ENCODE peak calls at places on chromosomes 6 and 20, in nine cellular contexts. D is HCT116, U is GM23338, I is cardiac muscle cell, Q is prostate gland, Y is left ventricle myocardium inferior, H is RWPE1, C is fibroblast of lung, L is coronary artery. S is an unnamed sample.

GRCh38 chr20:59985864-59986263 is 27.6 kb downstream of the CDH26 start:
- DNase-seq in L (no peak), Y (peak; percentile 42), U (peak; percentile 30), Q (no peak), I (no peak), C (no peak), D (no peak), H (no peak), S (no peak)

GRCh38 chr20:2535711-2536561 is 437 bp upstream of the TMC2 start:
- DNase-seq in L (no peak), U (no peak), Y (no peak), D (no peak), C (no peak), Q (no peak), H (no peak), I (no peak), S (no peak)

GRCh38 chr6:97963148-97963680 is 680.2 kb upstream of the MMS22L start:
- DNase-seq in D (no peak), Y (no peak), C (peak; percentile 82), U (no peak), H (peak; percentile 13), Q (no peak), I (peak; percentile 19), L (no peak), S (no peak)

GRCh38 chr20:43568706-43569105 is 9.9 kb downstream of the SGK2 start:
- DNase-seq in Y (no peak), U (no peak), D (no peak), C (no peak), L (no peak), Q (no peak), I (no peak), H (no peak), S (no peak)

GRCh38 chr20:58570181-58570859 is 55.1 kb upstream of the APCDD1L start:
- DNase-seq in C (no peak), U (no peak), L (no peak), I (peak; percentile 58), H (no peak), D (no peak), Y (no peak), Q (no peak), S (no peak)

GRCh38 chr6:142732790-142733189 is 212.2 kb downstream of the HIVEP2 start:
- DNase-seq in H (no peak), C (no peak), D (no peak), U (no peak), I (no peak), Y (no peak), Q (no peak), L (no peak), S (no peak)

GRCh38 chr20:49699200-49699992 is 14.3 kb downstream of the B4GALT5 start:
- DNase-seq in Y (no peak), I (peak; percentile 62), H (peak; percentile 90), U (peak; percentile 30), Q (no peak), L (no peak), C (peak; percentile 87), D (no peak), S (no peak)

GRCh38 chr6:5679271-5679670 is 327.5 kb downstream of the NRN1 start:
- DNase-seq in U (no peak), I (no peak), L (no peak), Y (no peak), Q (no peak), H (no peak), C (no peak), D (no peak), S (no peak)

GRCh38 chr6:2900821-2901644 is 2.1 kb downstream of the SERPINB9 start:
- DNase-seq in Q (no peak), Y (no peak), D (no peak), H (no peak), I (peak; percentile 37), C (no peak), L (no peak), U (no peak), S (no peak)

GRCh38 chr20:1848378-1848777 is 46.8 kb upstream of the SIRPA start:
- DNase-seq in U (no peak), C (no peak), L (no peak), Y (no peak), D (no peak), Q (no peak), I (no peak), H (no peak), S (no peak)

GRCh38 chr6:119626884-119627619 is 277.5 kb upstream of the MAN1A1 start:
- DNase-seq in D (no peak), Q (no peak), I (no peak), H (no peak), C (peak; percentile 36), U (no peak), Y (no peak), L (no peak), S (no peak)

GRCh38 chr20:45974896-45975565 is 3.0 kb upstream of the ZNF335 start:
- DNase-seq in L (no peak), C (no peak), Y (no peak), U (no peak), H (no peak), Q (no peak), I (no peak), D (no peak), S (no peak)

GRCh38 chr20:6034134-6034969 is 19.5 kb downstream of the LRRN4 start:
- DNase-seq in H (no peak), I (peak; percentile 13), D (no peak), Q (no peak), C (peak; percentile 60), U (no peak), Y (no peak), L (no peak), S (no peak)

GRCh38 chr20:9409352-9409751 is 105.0 kb upstream of the LAMP5 start:
- DNase-seq in D (no peak), H (peak; percentile 31), C (peak; percentile 76), I (peak; percentile 10), U (no peak), Q (no peak), Y (no peak), L (no peak), S (no peak)

GRCh38 chr6:133456439-133456838 is 215.3 kb downstream of the EYA4 start:
- DNase-seq in D (no peak), I (no peak), H (no peak), Q (no peak), Y (no peak), C (no peak), U (no peak), L (no peak), S (no peak)

GRCh38 chr6:66896415-66896814 is 1189.4 kb upstream of the EYS start:
- DNase-seq in Y (no peak), U (no peak), D (no peak), H (peak; percentile 86), Q (no peak), L (no peak), I (no peak), C (peak; percentile 44), S (no peak)

GRCh38 chr6:113623124-113623523 is 234.0 kb upstream of the MARCKS start:
- DNase-seq in I (no peak), D (no peak), Q (no peak), H (no peak), U (no peak), L (no peak), C (no peak), Y (no peak), S (no peak)

GRCh38 chr20:17663040-17663399 is 19.0 kb downstream of the RRBP1 start:
- DNase-seq in D (no peak), L (no peak), Q (no peak), H (no peak), I (no peak), C (no peak), Y (no peak), U (no peak), S (peak; percentile 45)

GRCh38 chr6:160132776-160133338 is 11.2 kb downstream of the SLC22A1 start:
- DNase-seq in U (no peak), I (peak; percentile 11), H (peak; percentile 25), Q (no peak), C (peak; percentile 30), D (no peak), L (peak; percentile 60), Y (no peak), S (no peak)

GRCh38 chr6:134173936-134174789 is 121.7 kb upstream of the SLC2A12 start:
- DNase-seq in D (peak; percentile 76), Y (peak; percentile 83), C (peak; percentile 77), Q (peak; percentile 82), U (peak; percentile 92), I (peak; percentile 92), H (peak; percentile 65), L (no peak), S (peak; percentile 79)

GRCh38 chr6:124947821-124948451 is 14.3 kb upstream of the RNF217 start:
- DNase-seq in H (no peak), Q (no peak), L (no peak), D (no peak), U (no peak), I (no peak), C (peak; percentile 50), Y (no peak), S (no peak)

GRCh38 chr6:155224618-155225017 is 39.2 kb upstream of the CLDN20 start:
- DNase-seq in U (no peak), Y (no peak), L (no peak), Q (no peak), D (no peak), H (no peak), C (peak; percentile 18), I (peak; percentile 21), S (no peak)

GRCh38 chr20:32877507-32877906 is 18.8 kb downstream of the EFCAB8 start:
- DNase-seq in C (peak; percentile 53), L (no peak), H (no peak), Q (no peak), U (peak; percentile 60), I (peak; percentile 33), Y (no peak), D (no peak), S (no peak)
- H3K27ac ChIP-seq in C (no peak overlapping the region), L (no peak overlapping the region), H (no peak overlapping the region), Q (no peak overlapping the region), U (peak overlapping the region; percentile 16), I (no peak overlapping the region), Y (no peak overlapping the region), D (no peak overlapping the region), S (no peak overlapping the region)

GRCh38 chr6:170026272-170027110 is 264.4 kb downstream of the DLL1 start:
- DNase-seq in U (peak; percentile 8), H (peak; percentile 87), C (no peak), Q (peak; percentile 90), Y (no peak), D (peak; percentile 27), I (no peak), L (peak; percentile 64), S (no peak)
- H3K27ac ChIP-seq in U (no peak overlapping the region), H (peak overlapping the region; percentile 96), C (no peak overlapping the region), Q (peak overlapping the region; percentile 57), Y (no peak overlapping the region), D (peak overlapping the region; percentile 55), I (no peak overlapping the region), L (no peak overlapping the region), S (no peak overlapping the region)

GRCh38 chr6:42571611-42572342 is 7.9 kb downstream of the UBR2 start:
- DNase-seq in L (no peak), Q (no peak), H (no peak), Y (no peak), D (no peak), C (no peak), I (no peak), U (peak; percentile 21), S (no peak)
- H3K27ac ChIP-seq in L (no peak overlapping the region), Q (no peak overlapping the region), H (no peak overlapping the region), Y (no peak overlapping the region), D (no peak overlapping the region), C (no peak overlapping the region), I (no peak overlapping the region), U (peak overlapping the region; percentile 1), S (no peak overlapping the region)

DNA sequence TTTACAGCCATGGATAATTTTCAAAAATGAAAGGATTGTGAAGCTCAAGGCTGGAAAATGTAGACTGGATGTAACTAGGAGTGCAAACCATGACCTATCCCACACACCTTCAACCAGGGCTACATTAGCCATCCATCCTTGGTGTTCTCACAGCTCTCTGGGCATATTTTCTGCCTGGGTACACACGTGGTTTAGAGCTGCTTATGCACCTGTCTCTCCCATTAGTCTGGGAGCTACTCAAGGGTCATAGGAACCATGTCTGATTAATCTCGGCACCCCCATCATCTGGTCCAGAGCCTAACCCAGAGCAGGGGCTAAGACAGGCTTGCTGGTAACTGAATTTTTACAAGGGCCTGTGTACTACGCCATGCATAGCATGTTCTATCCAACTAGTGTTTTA is 25.2 kb upstream of the FAM83C start:
- DNase-seq in C (peak; percentile 40), H (no peak), U (no peak), D (no peak), Y (no peak), Q (no peak), L (no peak), I (no peak), S (no peak)
- H3K27ac ChIP-seq in C (peak overlapping the region; percentile 79), H (peak overlapping the region; percentile 58), U (no peak overlapping the region), D (peak overlapping the region; percentile 69), Y (no peak overlapping the region), Q (no peak overlapping the region), L (no peak overlapping the region), I (no peak overlapping the region), S (no peak overlapping the region)

S was measured in substantia nigra.